ENCODE peak calls at places on chromosomes 5 and 9, in six cellular contexts. M is A549, K is HepG2, U is IMR-90, O is K562, Z is GM12878. A is an unnamed sample.

GRCh38 chr9:87812375-87813118 is 70.1 kb upstream of the SPATA31E1 start:
- DNase-seq in M (peak), K (peak), U (peak), O (peak), Z (no peak), A (peak)

GRCh38 chr5:33282696-33283095 is 158.1 kb upstream of the TARS1 start:
- DNase-seq in M (no peak), K (no peak), U (no peak), O (no peak), Z (no peak), A (no peak)

GRCh38 chr9:130137870-130138653 is 34.1 kb upstream of the NCS1 start:
- DNase-seq in M (peak), K (no peak), U (peak), O (peak), Z (no peak), A (no peak)

GRCh38 chr5:86030753-86031152 is 587.0 kb upstream of the COX7C start:
- DNase-seq in M (no peak), K (no peak), U (no peak), O (no peak), Z (no peak), A (no peak)

GRCh38 chr9:694499-695154 is 146.9 kb upstream of the DMRT1 start:
- DNase-seq in M (peak), K (no peak), U (peak), O (no peak), Z (no peak), A (no peak)

GRCh38 chr5:15645376-15645775 is 145.4 kb downstream of the FBXL7 start:
- DNase-seq in M (no peak), K (no peak), U (peak), O (no peak), Z (no peak), A (no peak)

GRCh38 chr5:54455413-54456157 is at the start of gene HSPB3:
- DNase-seq in M (no peak), K (no peak), U (peak), O (no peak), Z (no peak), A (no peak)

GRCh38 chr5:140262839-140263238 is 40.1 kb downstream of the PFDN1 start:
- DNase-seq in M (no peak), K (no peak), U (no peak), O (no peak), Z (no peak), A (no peak)

GRCh38 chr9:86041331-86041741 is 58.0 kb downstream of the GOLM1 start:
- DNase-seq in M (no peak), K (no peak), U (peak), O (no peak), Z (no peak), A (no peak)

GRCh38 chr9:96160866-96161265 is 141.1 kb downstream of the HSD17B3 start:
- DNase-seq in M (no peak), K (no peak), U (no peak), O (no peak), Z (no peak), A (no peak)

GRCh38 chr9:96161819-96162218 is 140.2 kb downstream of the HSD17B3 start:
- DNase-seq in M (no peak), K (no peak), U (no peak), O (no peak), Z (no peak), A (no peak)

GRCh38 chr9:96164268-96164683 is 137.7 kb downstream of the HSD17B3 start:
- DNase-seq in M (no peak), K (no peak), U (no peak), O (no peak), Z (no peak), A (no peak)

GRCh38 chr9:96163712-96164111 is 138.3 kb downstream of the HSD17B3 start:
- DNase-seq in M (no peak), K (no peak), U (no peak), O (no peak), Z (no peak), A (no peak)

GRCh38 chr9:96163141-96163540 is 138.8 kb downstream of the HSD17B3 start:
- DNase-seq in M (no peak), K (no peak), U (no peak), O (no peak), Z (no peak), A (no peak)
- TF ChIP-seq SMC3 in M (no peak), K (no peak), U (no peak), O (no peak), Z (no peak), A (no peak)

GRCh38 chr5:96816430-96816939 is 8.7 kb upstream of the ERAP1 start:
- DNase-seq in M (no peak), K (no peak), U (no peak), O (no peak), Z (peak), A (no peak)
- TF ChIP-seq SMC3 in M (no peak), K (no peak), U (no peak), O (no peak), Z (no peak), A (no peak)

GRCh38 chr9:72185561-72185960 is 36.3 kb downstream of the GDA start:
- DNase-seq in M (no peak), K (no peak), U (no peak), O (no peak), Z (no peak), A (no peak)
- TF ChIP-seq SMC3 in M (no peak), K (peak), U (no peak), O (no peak), Z (no peak), A (no peak)

GRCh38 chr9:131577005-131578000 is 32.0 kb downstream of the PRRT1B start:
- DNase-seq in M (no peak), K (no peak), U (no peak), O (no peak), Z (no peak), A (no peak)
- TF ChIP-seq SMC3 in M (no peak), K (no peak), U (no peak), O (no peak), Z (no peak), A (no peak)

GRCh38 chr9:137943655-137944054 is 66.1 kb downstream of the CACNA1B start:
- DNase-seq in M (no peak), K (no peak), U (no peak), O (no peak), Z (no peak), A (no peak)
- TF ChIP-seq SMC3 in M (no peak), K (no peak), U (no peak), O (no peak), Z (no peak), A (no peak)

DNA sequence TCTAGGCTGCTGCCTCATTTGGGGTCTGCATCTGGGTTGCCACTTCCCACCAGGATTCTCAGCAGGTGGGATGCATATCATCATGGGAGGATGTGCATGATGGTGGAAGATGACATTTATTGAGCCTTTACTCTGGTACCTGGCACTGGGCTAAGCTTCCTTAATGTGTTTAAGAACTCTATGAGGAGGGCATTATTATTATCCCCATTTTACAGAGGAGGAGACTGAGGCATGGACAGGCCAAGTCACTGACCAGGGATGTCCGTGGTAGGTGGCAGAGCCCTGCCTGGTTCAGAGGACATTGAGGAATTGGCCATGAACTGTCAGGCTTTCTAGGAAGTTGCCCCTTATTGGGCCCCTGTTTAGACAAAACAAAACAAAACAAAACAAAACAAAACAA is 31.1 kb upstream of the TIFAB start:
- DNase-seq in M (no peak), K (no peak), U (no peak), O (no peak), Z (no peak), A (no peak)
- TF ChIP-seq SMC3 in M (no peak), K (no peak), U (no peak), O (no peak), Z (no peak), A (no peak)

A was measured in SK-N-SH.